ENCODE peak calls at places on chromosomes 11 and 22, in nine cellular contexts. A, Q, W, C, F, T, U, X and B are unnamed samples.

GRCh38 chr22:42180349-42180842 is 49.8 kb upstream of the CYP2D6 start:
- ATAC-seq in W (peak; percentile 66), T (peak; percentile 64), U (peak; percentile 58), X (peak; percentile 66), C (no peak), Q (peak; percentile 45), F (peak; percentile 73), A (no peak), B (peak; percentile 88)

GRCh38 chr22:40524392-40525249 is 111.9 kb downstream of the MRTFA start:
- ATAC-seq in A (no peak), X (peak; percentile 60), F (peak; percentile 68), W (peak; percentile 57), T (no peak), C (peak; percentile 37), U (no peak), Q (no peak), B (no peak)

GRCh38 chr11:119473901-119474681 is 51.1 kb upstream of the THY1 start:
- ATAC-seq in T (no peak), F (no peak), Q (no peak), X (no peak), A (peak; percentile 9), U (no peak), W (no peak), C (peak; percentile 45), B (no peak)

GRCh38 chr22:23391022-23391421 is 189.1 kb downstream of the IGLL1 start:
- ATAC-seq in Q (no peak), W (no peak), A (no peak), F (no peak), U (no peak), X (no peak), T (no peak), C (no peak), B (no peak)

GRCh38 chr11:44104472-44105294 is 9.2 kb downstream of the EXT2 start:
- ATAC-seq in F (no peak), W (no peak), Q (no peak), C (peak; percentile 68), T (no peak), U (no peak), X (no peak), A (no peak), B (no peak)

GRCh38 chr11:105357764-105358163 is 218.2 kb upstream of the CARD18 start:
- ATAC-seq in W (no peak), C (no peak), X (no peak), T (no peak), U (no peak), Q (no peak), A (no peak), F (no peak), B (no peak)

GRCh38 chr22:22403771-22404170 is 104.8 kb downstream of the ZNF280B start:
- ATAC-seq in F (no peak), Q (no peak), W (no peak), X (peak; percentile 24), U (no peak), C (peak; percentile 73), A (peak; percentile 88), T (no peak), B (no peak)

GRCh38 chr11:128628686-128629085 is 41.3 kb upstream of the ETS1 start:
- ATAC-seq in F (no peak), X (peak; percentile 16), U (no peak), Q (no peak), T (no peak), A (no peak), C (no peak), W (peak; percentile 51), B (no peak)

GRCh38 chr11:7548659-7549283 is 35.0 kb downstream of the PPFIBP2 start:
- ATAC-seq in T (no peak), U (peak; percentile 55), C (peak; percentile 92), F (peak; percentile 80), Q (peak; percentile 55), W (peak; percentile 75), X (peak; percentile 79), A (peak; percentile 99), B (no peak)

GRCh38 chr11:1307998-1308744 is 1.3 kb downstream of the TOLLIP start:
- ATAC-seq in X (no peak), A (no peak), W (no peak), T (no peak), F (no peak), C (no peak), U (no peak), Q (no peak), B (no peak)

GRCh38 chr22:37675930-37676571 is 615 bp downstream of the LGALS1 start:
- ATAC-seq in F (peak; percentile 14), W (peak; percentile 17), X (peak; percentile 2), A (peak; percentile 17), C (peak; percentile 20), T (peak; percentile 3), U (peak; percentile 12), Q (peak; percentile 9), B (no peak)

GRCh38 chr11:64118871-64119495 is 46.9 kb downstream of the MACROD1 start:
- ATAC-seq in U (no peak), F (no peak), A (no peak), Q (no peak), T (no peak), W (no peak), X (no peak), C (no peak), B (no peak)

GRCh38 chr11:27718853-27719574 is 18.8 kb upstream of the BDNF start:
- ATAC-seq in T (peak; percentile 78), Q (peak; percentile 89), C (peak; percentile 80), F (peak; percentile 90), W (peak; percentile 69), A (peak; percentile 68), X (peak; percentile 67), U (peak; percentile 91), B (peak; percentile 44)

GRCh38 chr11:97854357-97854756 is 1166.4 kb upstream of the CNTN5 start:
- ATAC-seq in F (no peak), A (no peak), Q (no peak), W (no peak), T (no peak), X (no peak), U (no peak), C (no peak), B (no peak)

GRCh38 chr11:97850726-97851125 is 1170.0 kb upstream of the CNTN5 start:
- ATAC-seq in A (no peak), Q (no peak), C (no peak), W (no peak), U (no peak), X (no peak), F (no peak), T (no peak), B (no peak)

GRCh38 chr11:97860237-97860636 is 1160.5 kb upstream of the CNTN5 start:
- ATAC-seq in A (no peak), X (no peak), F (no peak), Q (no peak), W (no peak), T (no peak), C (no peak), U (no peak), B (no peak)

GRCh38 chr11:97856666-97857065 is 1164.1 kb upstream of the CNTN5 start:
- ATAC-seq in W (no peak), Q (no peak), F (no peak), U (no peak), X (no peak), C (no peak), T (no peak), A (no peak), B (no peak)

DNA sequence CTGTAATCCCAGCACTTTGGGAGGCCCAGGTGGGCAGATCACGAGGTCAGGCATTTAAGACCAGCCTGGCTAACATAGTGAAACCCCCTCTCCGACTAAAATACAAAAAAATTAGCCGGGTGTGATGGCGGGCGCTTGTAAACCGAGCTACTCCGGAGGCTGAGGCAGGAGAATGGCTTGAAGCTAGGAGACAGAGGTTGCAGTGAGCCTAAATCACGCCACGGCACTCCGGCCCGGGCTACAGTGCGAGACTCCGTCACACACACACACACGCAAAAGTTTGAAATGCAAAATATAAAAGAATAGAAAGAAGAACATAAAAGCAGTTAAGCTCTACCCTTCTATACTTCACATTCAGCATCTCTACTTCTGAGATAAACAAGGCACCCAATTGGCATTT is 1165.9 kb upstream of the CNTN5 start:
- ATAC-seq in F (no peak), X (no peak), W (no peak), U (no peak), T (no peak), C (no peak), A (no peak), Q (no peak), B (no peak)
- H3K9me3 ChIP-seq in F (no peaks in the 10 kb centered on the region), X (no peaks in the 10 kb centered on the region), W (no peaks in the 10 kb centered on the region), U (no peaks in the 10 kb centered on the region), T (no peaks in the 10 kb centered on the region), C (no peaks in the 10 kb centered on the region), A (no peaks in the 10 kb centered on the region), Q (no peaks in the 10 kb centered on the region), B (no peaks in the 10 kb centered on the region)

GRCh38 chr22:36395061-36395849 is 7.5 kb upstream of the MYH9 start:
- ATAC-seq in A (no peak), C (no peak), F (peak; percentile 65), T (no peak), U (no peak), X (peak; percentile 54), W (peak; percentile 47), Q (no peak), B (no peak)
- H3K27ac ChIP-seq in A (no peak overlapping the region), C (peak overlapping the region; percentile 85), F (peak overlapping the region; percentile 53), T (no peak overlapping the region), U (peak overlapping the region; percentile 51), X (no peak overlapping the region), W (no peak overlapping the region), Q (no peak overlapping the region), B (no peak overlapping the region)

DNA sequence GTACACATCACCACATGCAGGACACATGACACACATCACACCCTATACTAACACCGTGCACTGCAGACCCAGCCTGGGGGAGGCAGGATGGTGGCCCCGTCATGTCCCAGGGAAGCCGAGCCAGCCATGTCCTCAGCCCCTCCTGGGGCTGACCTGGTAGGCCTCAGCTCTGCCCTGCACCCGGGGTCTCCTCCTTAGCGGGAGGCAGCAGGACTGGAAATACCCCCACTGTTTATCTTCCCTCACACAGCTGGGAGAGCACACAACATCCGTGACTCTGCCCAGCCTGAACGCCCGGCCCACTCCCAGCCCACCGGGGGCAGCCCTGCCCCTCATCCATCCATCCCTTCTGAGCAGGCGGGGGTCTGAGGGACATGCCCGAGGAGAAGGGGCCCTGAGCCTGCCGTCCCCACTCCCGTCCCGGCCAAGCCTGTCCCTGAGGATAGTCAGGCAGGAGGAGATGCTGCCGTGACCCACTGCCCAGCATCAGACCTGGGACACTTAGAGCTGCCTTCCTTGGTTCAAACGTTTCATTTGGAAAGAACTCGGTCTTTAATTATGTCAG is 945.0 kb downstream of the BRD1 start:
- ATAC-seq in Q (no peak), A (no peak), F (no peak), C (no peak), T (no peak), W (no peak), X (no peak), U (peak; percentile 10), B (no peak)
- H3K9me3 ChIP-seq in Q (no peaks in the 10 kb centered on the region), A (no peaks in the 10 kb centered on the region), F (no peaks in the 10 kb centered on the region), C (no peaks in the 10 kb centered on the region), T (no peaks in the 10 kb centered on the region), W (no peaks in the 10 kb centered on the region), X (no peaks in the 10 kb centered on the region), U (no peaks in the 10 kb centered on the region), B (no peaks in the 10 kb centered on the region)

DNA sequence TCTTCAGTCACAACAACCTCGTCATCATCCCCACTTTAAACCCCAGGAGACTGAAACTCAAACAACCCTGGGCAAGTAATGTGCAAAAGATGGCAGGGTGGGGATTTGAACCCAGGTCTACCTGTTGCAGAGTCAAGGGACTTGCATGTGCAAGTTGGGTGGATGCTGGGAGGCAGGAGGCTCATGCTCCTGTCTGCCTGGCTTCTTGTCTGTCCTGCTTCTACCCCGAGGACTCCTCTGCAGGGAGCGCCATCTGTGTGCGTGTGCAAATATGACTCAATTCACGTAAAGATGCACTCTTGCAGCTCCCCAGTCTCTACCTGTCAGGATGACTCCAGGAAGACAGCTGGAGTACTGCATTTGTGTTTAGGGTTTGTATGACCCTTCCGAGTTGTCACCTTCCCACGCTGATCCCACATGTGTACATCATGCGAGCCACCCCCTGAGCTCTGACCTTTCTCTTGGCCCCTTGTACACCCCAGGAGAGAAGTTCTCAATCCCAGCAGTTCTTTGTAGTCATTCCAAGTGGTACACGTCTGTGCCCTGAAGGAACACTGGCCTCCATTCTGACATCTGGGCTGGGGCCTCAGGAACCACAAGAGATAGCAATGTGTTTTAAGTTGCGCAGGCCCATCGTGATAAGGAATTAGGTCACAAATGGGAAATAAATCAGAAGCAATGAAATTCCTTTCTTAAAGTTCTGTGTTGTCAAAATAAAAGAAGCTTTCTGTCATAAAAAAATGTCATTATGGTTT is 95.7 kb downstream of the CWC15 start:
- ATAC-seq in A (no peak), X (no peak), Q (peak; percentile 31), U (peak; percentile 57), C (no peak), T (peak; percentile 77), F (no peak), W (no peak), B (no peak)
- H3K27ac ChIP-seq in A (no peak overlapping the region), X (no peak overlapping the region), Q (peak overlapping the region; percentile 66), U (peak overlapping the region; percentile 73), C (peak overlapping the region; percentile 80), T (no peak overlapping the region), F (no peak overlapping the region), W (no peak overlapping the region), B (peak overlapping the region; percentile 77)